ENCODE peak calls at places on chromosomes 7 and 10, in six cellular contexts. One of them, this sample, is unnamed.

GRCh38 chr10:19713800-19714525 is 102.3 kb upstream of the PLXDC2 start:
- DNase-seq in H7: peak; percentile 38
- DNase-seq in psoas muscle: no peak
- DNase-seq in CD4-positive, alpha-beta memory T cell: no peak
- DNase-seq in H1: peak; percentile 78
- DNase-seq in kidney epithelial cell: no peak
- DNase-seq in this sample: no peak

GRCh38 chr10:77756319-77757232 is 119.0 kb upstream of the KCNMA1 start:
- DNase-seq in kidney epithelial cell: no peak
- DNase-seq in H7: peak; percentile 81
- DNase-seq in psoas muscle: no peak
- DNase-seq in CD4-positive, alpha-beta memory T cell: no peak
- DNase-seq in H1: peak; percentile 76
- DNase-seq in this sample: peak; percentile 64

GRCh38 chr10:117759266-117759665 is 216.7 kb downstream of the EMX2 start:
- DNase-seq in psoas muscle: no peak
- DNase-seq in H7: no peak
- DNase-seq in CD4-positive, alpha-beta memory T cell: no peak
- DNase-seq in H1: no peak
- DNase-seq in kidney epithelial cell: no peak
- DNase-seq in this sample: no peak

GRCh38 chr10:118332247-118332646 is 9.9 kb downstream of the FAM204A start:
- DNase-seq in CD4-positive, alpha-beta memory T cell: no peak
- DNase-seq in kidney epithelial cell: no peak
- DNase-seq in psoas muscle: no peak
- DNase-seq in H1: no peak
- DNase-seq in H7: no peak
- DNase-seq in this sample: no peak

GRCh38 chr7:112010994-112011393 is 195.2 kb downstream of the DOCK4 start:
- DNase-seq in H1: no peak
- DNase-seq in H7: no peak
- DNase-seq in kidney epithelial cell: no peak
- DNase-seq in CD4-positive, alpha-beta memory T cell: no peak
- DNase-seq in psoas muscle: no peak
- DNase-seq in this sample: no peak

GRCh38 chr10:5632430-5632829 is 34.0 kb downstream of the ASB13 start:
- DNase-seq in CD4-positive, alpha-beta memory T cell: no peak
- DNase-seq in H7: no peak
- DNase-seq in psoas muscle: peak; percentile 81
- DNase-seq in H1: no peak
- DNase-seq in kidney epithelial cell: peak; percentile 89
- DNase-seq in this sample: no peak

GRCh38 chr10:103673616-103674015 is 180.1 kb downstream of the NEURL1 start:
- DNase-seq in CD4-positive, alpha-beta memory T cell: no peak
- DNase-seq in H1: no peak
- DNase-seq in psoas muscle: no peak
- DNase-seq in H7: no peak
- DNase-seq in kidney epithelial cell: no peak
- DNase-seq in this sample: no peak

GRCh38 chr7:136441835-136442234 is 426.6 kb upstream of the CHRM2 start:
- DNase-seq in CD4-positive, alpha-beta memory T cell: no peak
- DNase-seq in H1: no peak
- DNase-seq in H7: no peak
- DNase-seq in kidney epithelial cell: no peak
- DNase-seq in psoas muscle: no peak
- DNase-seq in this sample: no peak

GRCh38 chr10:90062786-90063185 is 361.4 kb downstream of the KIF20B start:
- DNase-seq in kidney epithelial cell: no peak
- DNase-seq in psoas muscle: no peak
- DNase-seq in H1: no peak
- DNase-seq in H7: no peak
- DNase-seq in CD4-positive, alpha-beta memory T cell: no peak
- DNase-seq in this sample: no peak

GRCh38 chr7:151631149-151631967 is 111.7 kb upstream of the RHEB start:
- DNase-seq in H7: no peak
- DNase-seq in CD4-positive, alpha-beta memory T cell: no peak
- DNase-seq in psoas muscle: no peak
- DNase-seq in kidney epithelial cell: no peak
- DNase-seq in H1: no peak
- DNase-seq in this sample: no peak

GRCh38 chr10:119783665-119784027 is 57.8 kb downstream of the INPP5F start:
- DNase-seq in H1: no peak
- DNase-seq in H7: no peak
- DNase-seq in CD4-positive, alpha-beta memory T cell: no peak
- DNase-seq in psoas muscle: no peak
- DNase-seq in kidney epithelial cell: no peak
- DNase-seq in this sample: no peak

GRCh38 chr10:22690614-22691431 is 23.6 kb downstream of the PIP4K2A start:
- DNase-seq in psoas muscle: no peak
- DNase-seq in kidney epithelial cell: no peak
- DNase-seq in H7: no peak
- DNase-seq in CD4-positive, alpha-beta memory T cell: no peak
- DNase-seq in H1: no peak
- DNase-seq in this sample: no peak

GRCh38 chr7:80608292-80608691 is 30.1 kb upstream of the CD36 start:
- DNase-seq in psoas muscle: no peak
- DNase-seq in H7: no peak
- DNase-seq in kidney epithelial cell: no peak
- DNase-seq in H1: no peak
- DNase-seq in CD4-positive, alpha-beta memory T cell: no peak
- DNase-seq in this sample: no peak

GRCh38 chr7:150863946-150864345 is 11.6 kb downstream of the AOC1 start:
- DNase-seq in H7: no peak
- DNase-seq in psoas muscle: no peak
- DNase-seq in CD4-positive, alpha-beta memory T cell: no peak
- DNase-seq in kidney epithelial cell: no peak
- DNase-seq in H1: no peak
- DNase-seq in this sample: no peak

GRCh38 chr7:43570688-43571365 is 12.1 kb upstream of the STK17A start:
- DNase-seq in CD4-positive, alpha-beta memory T cell: no peak
- DNase-seq in H7: no peak
- DNase-seq in psoas muscle: no peak
- DNase-seq in H1: no peak
- DNase-seq in kidney epithelial cell: no peak
- DNase-seq in this sample: no peak

GRCh38 chr7:104160375-104160774 is 47.4 kb downstream of the ORC5 start:
- DNase-seq in CD4-positive, alpha-beta memory T cell: peak; percentile 1
- DNase-seq in H7: no peak
- DNase-seq in psoas muscle: no peak
- DNase-seq in kidney epithelial cell: peak; percentile 5
- DNase-seq in H1: no peak
- DNase-seq in this sample: no peak

GRCh38 chr7:131829911-131830310 is 273.5 kb upstream of the PODXL start:
- DNase-seq in kidney epithelial cell: no peak
- DNase-seq in CD4-positive, alpha-beta memory T cell: no peak
- DNase-seq in H7: peak; percentile 88
- DNase-seq in H1: peak; percentile 80
- DNase-seq in psoas muscle: no peak
- DNase-seq in this sample: peak; percentile 50

GRCh38 chr10:67492317-67493019 is 203.5 kb downstream of the CTNNA3 start:
- DNase-seq in CD4-positive, alpha-beta memory T cell: no peak
- DNase-seq in H1: no peak
- DNase-seq in psoas muscle: no peak
- DNase-seq in kidney epithelial cell: no peak
- DNase-seq in H7: no peak
- DNase-seq in this sample: no peak

GRCh38 chr7:24152356-24152755 is 131.6 kb upstream of the NPY start:
- DNase-seq in H1: no peak
- DNase-seq in H7: no peak
- DNase-seq in psoas muscle: no peak
- DNase-seq in CD4-positive, alpha-beta memory T cell: no peak
- DNase-seq in kidney epithelial cell: peak; percentile 5
- DNase-seq in this sample: no peak

GRCh38 chr10:19788075-19788686 is 28.1 kb upstream of the PLXDC2 start:
- DNase-seq in psoas muscle: no peak
- DNase-seq in CD4-positive, alpha-beta memory T cell: no peak
- DNase-seq in H7: peak; percentile 15
- DNase-seq in kidney epithelial cell: peak; percentile 23
- DNase-seq in H1: peak; percentile 56
- DNase-seq in this sample: peak; percentile 25

GRCh38 chr7:100130608-100131453 is 4.1 kb downstream of the MBLAC1 start:
- DNase-seq in H1: peak; percentile 99
- DNase-seq in psoas muscle: peak; percentile 88
- DNase-seq in kidney epithelial cell: no peak
- DNase-seq in H7: peak; percentile 96
- DNase-seq in CD4-positive, alpha-beta memory T cell: peak; percentile 80
- DNase-seq in this sample: no peak

GRCh38 chr7:113289140-113289740 is 170.9 kb upstream of the SMIM30 start:
- DNase-seq in kidney epithelial cell: no peak
- DNase-seq in CD4-positive, alpha-beta memory T cell: no peak
- DNase-seq in H7: peak; percentile 28
- DNase-seq in psoas muscle: no peak
- DNase-seq in H1: no peak
- DNase-seq in this sample: peak; percentile 11

GRCh38 chr10:31769564-31769963 is 159.1 kb downstream of the ARHGAP12 start:
- DNase-seq in psoas muscle: no peak
- DNase-seq in H1: no peak
- DNase-seq in H7: no peak
- DNase-seq in kidney epithelial cell: no peak
- DNase-seq in CD4-positive, alpha-beta memory T cell: no peak
- DNase-seq in this sample: no peak

GRCh38 chr7:75842836-75843446 is 29.3 kb upstream of the CCL24 start:
- DNase-seq in kidney epithelial cell: peak; percentile 23
- DNase-seq in H1: no peak
- DNase-seq in psoas muscle: no peak
- DNase-seq in CD4-positive, alpha-beta memory T cell: no peak
- DNase-seq in H7: no peak
- DNase-seq in this sample: no peak

DNA sequence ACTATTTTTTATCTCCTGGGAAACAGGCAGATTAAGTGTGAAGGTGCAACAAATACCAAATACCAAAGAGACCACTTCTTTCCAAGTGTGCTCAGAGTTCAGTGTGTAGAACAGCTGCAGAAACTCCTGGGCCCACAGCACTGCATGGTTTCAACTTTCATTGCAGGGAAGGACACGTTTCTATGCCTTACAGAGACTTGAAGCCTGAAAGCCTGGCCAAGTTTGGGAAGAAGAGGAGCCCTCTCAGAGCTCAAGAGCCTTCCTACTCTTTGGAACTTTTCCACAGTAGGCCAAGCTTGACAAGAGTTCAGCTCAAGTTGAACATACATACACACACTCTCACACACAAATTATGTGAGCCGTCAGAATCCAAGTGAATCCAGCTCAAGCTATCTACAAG is 2.5 kb downstream of the HOXA4 start:
- DNase-seq in CD4-positive, alpha-beta memory T cell: no peak
- DNase-seq in H7: no peak
- DNase-seq in kidney epithelial cell: no peak
- DNase-seq in H1: no peak
- DNase-seq in psoas muscle: no peak
- DNase-seq in this sample: no peak
- H3K27me3 ChIP-seq in CD4-positive, alpha-beta memory T cell: peaks cover 7% of the 10 kb centered on the region
- H3K27me3 ChIP-seq in H7: peaks cover 98% of the 10 kb centered on the region
- H3K27me3 ChIP-seq in kidney epithelial cell: no peaks in the 10 kb centered on the region
- H3K27me3 ChIP-seq in H1: peaks cover 100% of the 10 kb centered on the region
- H3K27me3 ChIP-seq in psoas muscle: no peaks in the 10 kb centered on the region
- H3K27me3 ChIP-seq in this sample: peaks cover 98% of the 10 kb centered on the region

DNA sequence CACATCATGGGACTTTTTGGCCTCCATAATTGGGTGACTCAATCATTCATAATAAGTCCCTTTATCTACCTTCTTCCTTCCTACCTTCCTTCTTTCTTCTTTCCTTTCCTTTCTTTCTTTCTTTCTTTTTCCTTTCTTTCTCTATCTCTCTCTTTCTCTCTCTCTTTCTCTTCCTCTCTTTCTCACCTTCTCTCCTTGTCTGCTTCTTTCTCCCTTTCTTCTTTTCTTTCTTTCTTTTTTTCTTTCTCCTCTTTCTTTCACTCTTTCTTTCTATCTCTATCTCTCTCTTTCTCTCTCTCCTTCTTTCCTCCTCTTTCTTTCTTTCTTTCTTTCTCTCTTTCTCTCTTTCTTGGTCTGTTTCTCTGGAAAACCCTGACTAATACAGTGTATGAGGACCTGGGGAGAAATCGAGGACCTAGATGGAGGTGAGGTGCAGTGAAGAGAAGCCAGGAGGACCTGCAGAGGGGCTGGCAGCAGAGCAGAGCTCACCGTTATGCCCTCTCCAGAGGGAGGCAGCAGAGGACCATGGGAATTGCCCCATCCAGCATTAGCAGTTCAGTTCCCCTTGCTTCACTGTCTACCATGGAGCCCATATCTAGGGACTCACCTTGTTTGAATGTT is 52.7 kb upstream of the BTRC start:
- DNase-seq in kidney epithelial cell: no peak
- DNase-seq in CD4-positive, alpha-beta memory T cell: no peak
- DNase-seq in H1: peak; percentile 70
- DNase-seq in psoas muscle: peak; percentile 79
- DNase-seq in H7: peak; percentile 68
- DNase-seq in this sample: no peak
- H3K27me3 ChIP-seq in kidney epithelial cell: peaks cover 59% of the 10 kb centered on the region
- H3K27me3 ChIP-seq in CD4-positive, alpha-beta memory T cell: peaks cover 4% of the 10 kb centered on the region
- H3K27me3 ChIP-seq in H1: peaks cover 7% of the 10 kb centered on the region
- H3K27me3 ChIP-seq in psoas muscle: no peaks in the 10 kb centered on the region
- H3K27me3 ChIP-seq in H7: peaks cover 13% of the 10 kb centered on the region
- H3K27me3 ChIP-seq in this sample: peaks cover 28% of the 10 kb centered on the region

DNA sequence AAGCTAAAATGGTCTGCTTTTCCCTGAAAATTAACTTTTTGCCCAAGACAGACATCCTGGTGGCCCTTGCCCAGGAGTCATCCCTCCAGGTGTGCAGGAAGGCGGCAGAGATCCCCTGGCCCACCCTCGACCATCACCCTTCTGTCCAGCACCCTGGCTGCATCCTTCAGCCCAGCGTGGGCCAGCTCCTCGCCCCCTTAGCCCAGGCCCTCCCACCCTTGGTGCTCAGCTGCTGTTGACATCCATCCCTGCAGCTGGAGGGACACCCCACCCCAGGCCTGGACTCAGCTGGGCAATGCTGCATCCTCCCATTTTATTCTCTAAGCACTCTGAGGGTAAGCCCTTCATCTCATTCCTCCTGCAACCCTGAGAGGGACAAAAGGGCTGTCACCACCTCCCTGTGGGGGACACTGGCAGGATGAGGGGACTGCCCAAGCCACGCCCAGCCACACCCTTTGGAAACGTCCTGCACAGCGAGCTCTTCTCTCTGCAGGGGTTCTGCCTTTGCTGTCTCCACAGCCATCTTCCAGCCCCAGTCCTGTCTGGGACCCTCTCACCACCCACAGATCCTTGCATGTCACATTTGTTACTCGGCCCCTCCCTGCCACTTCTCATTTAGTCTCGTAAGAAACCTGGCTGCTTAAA is 30.7 kb downstream of the EN2 start:
- DNase-seq in H7: no peak
- DNase-seq in psoas muscle: no peak
- DNase-seq in CD4-positive, alpha-beta memory T cell: no peak
- DNase-seq in kidney epithelial cell: no peak
- DNase-seq in H1: no peak
- DNase-seq in this sample: no peak
- H3K27me3 ChIP-seq in H7: peaks cover 41% of the 10 kb centered on the region
- H3K27me3 ChIP-seq in psoas muscle: peaks cover 15% of the 10 kb centered on the region
- H3K27me3 ChIP-seq in CD4-positive, alpha-beta memory T cell: no peaks in the 10 kb centered on the region
- H3K27me3 ChIP-seq in kidney epithelial cell: peaks cover 25% of the 10 kb centered on the region
- H3K27me3 ChIP-seq in H1: peaks cover 52% of the 10 kb centered on the region
- H3K27me3 ChIP-seq in this sample: peaks cover 90% of the 10 kb centered on the region

DNA sequence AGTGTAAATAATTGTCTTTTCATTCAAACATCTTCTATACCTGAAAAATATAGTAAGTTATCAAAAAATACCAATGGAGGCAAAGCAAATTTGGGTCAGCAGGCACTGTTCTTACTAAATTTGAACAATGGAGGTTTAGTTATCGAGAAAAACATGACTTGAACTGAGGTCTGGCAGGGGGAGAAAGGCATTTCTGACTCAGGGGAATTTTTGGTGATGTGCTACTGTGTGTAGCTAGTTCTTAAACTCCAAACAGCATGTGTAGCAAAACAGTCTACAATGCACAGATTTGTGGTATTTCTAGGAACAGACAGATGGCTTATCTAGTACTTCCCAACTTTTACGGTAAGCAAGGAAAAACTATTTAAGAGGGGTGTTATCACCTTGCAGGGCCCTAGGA is 311.6 kb upstream of the LRRN3 start:
- DNase-seq in kidney epithelial cell: no peak
- DNase-seq in psoas muscle: no peak
- DNase-seq in H7: no peak
- DNase-seq in H1: no peak
- DNase-seq in CD4-positive, alpha-beta memory T cell: no peak
- DNase-seq in this sample: no peak
- H3K27me3 ChIP-seq in kidney epithelial cell: no peaks in the 10 kb centered on the region
- H3K27me3 ChIP-seq in psoas muscle: no peaks in the 10 kb centered on the region
- H3K27me3 ChIP-seq in H7: no peaks in the 10 kb centered on the region
- H3K27me3 ChIP-seq in H1: no peaks in the 10 kb centered on the region
- H3K27me3 ChIP-seq in CD4-positive, alpha-beta memory T cell: no peaks in the 10 kb centered on the region
- H3K27me3 ChIP-seq in this sample: no peaks in the 10 kb centered on the region